ENCODE peak calls at places on chromosomes 12 and 14, in seven cellular contexts. M is fibroblast of mammary gland, B is GM23338, O is choroid plexus epithelial cell, Y is foreskin fibroblast, P is HL-60, X is AG10803. H is an unnamed sample.

GRCh38 chr12:115756804-115757203 is 520.7 kb downstream of the MED13L start:
- DNase-seq in M (no peak), B (no peak), O (no peak), Y (peak; percentile 68), P (no peak), X (no peak), H (no peak)

GRCh38 chr12:3746758-3747157 is 6.2 kb downstream of the CRACR2A start:
- DNase-seq in M (no peak), B (no peak), O (no peak), Y (no peak), P (no peak), X (no peak), H (no peak)

GRCh38 chr12:5739862-5740370 is 205.1 kb downstream of the ANO2 start:
- DNase-seq in M (no peak), B (no peak), O (no peak), Y (no peak), P (no peak), X (no peak), H (no peak)

GRCh38 chr12:15393037-15393436 is 70.7 kb downstream of the PTPRO start:
- DNase-seq in M (no peak), B (no peak), O (no peak), Y (peak; percentile 12), P (no peak), X (no peak), H (peak; percentile 92)

GRCh38 chr14:67776653-67777322 is 39.6 kb downstream of the ZFYVE26 start:
- DNase-seq in M (no peak), B (no peak), O (no peak), Y (no peak), P (no peak), X (no peak), H (no peak)

GRCh38 chr12:113306382-113306781 is 28.5 kb downstream of the SLC8B1 start:
- DNase-seq in M (peak; percentile 22), B (no peak), O (no peak), Y (peak; percentile 28), P (no peak), X (no peak), H (no peak)

GRCh38 chr14:89137514-89138163 is 279.4 kb downstream of the FOXN3 start:
- DNase-seq in M (peak; percentile 97), B (no peak), O (peak; percentile 77), Y (peak; percentile 99), P (peak; percentile 25), X (peak; percentile 95), H (peak; percentile 75)

GRCh38 chr14:102928412-102929348 is 6.2 kb downstream of the AMN start:
- DNase-seq in M (no peak), B (peak; percentile 94), O (peak; percentile 39), Y (peak; percentile 61), P (peak; percentile 65), X (peak; percentile 17), H (no peak)

GRCh38 chr12:45216983-45217485 is 1.1 kb downstream of the ANO6 start:
- DNase-seq in M (peak; percentile 22), B (no peak), O (peak; percentile 18), Y (peak; percentile 27), P (no peak), X (peak; percentile 24), H (no peak)

GRCh38 chr14:21748869-21749303 is 75.3 kb upstream of the OR4E1 start:
- DNase-seq in M (peak; percentile 46), B (peak; percentile 88), O (peak; percentile 61), Y (peak; percentile 17), P (no peak), X (peak; percentile 6), H (no peak)

GRCh38 chr12:51386361-51386760 is 4.8 kb downstream of the GALNT6 start:
- DNase-seq in M (no peak), B (no peak), O (no peak), Y (no peak), P (no peak), X (no peak), H (no peak)

GRCh38 chr14:77026166-77026929 is 2.2 kb downstream of the IRF2BPL start:
- DNase-seq in M (no peak), B (peak; percentile 56), O (peak; percentile 68), Y (peak; percentile 59), P (no peak), X (peak; percentile 50), H (no peak)

GRCh38 chr14:55671641-55672040 is 91.6 kb downstream of the KTN1 start:
- DNase-seq in M (no peak), B (no peak), O (peak; percentile 26), Y (no peak), P (no peak), X (peak; percentile 11), H (no peak)

GRCh38 chr12:31423405-31423804 is 97.5 kb upstream of the SINHCAF start:
- DNase-seq in M (no peak), B (no peak), O (no peak), Y (no peak), P (no peak), X (no peak), H (no peak)

GRCh38 chr12:88553941-88554658 is 26.2 kb downstream of the KITLG start:
- DNase-seq in M (peak; percentile 92), B (no peak), O (peak; percentile 97), Y (peak; percentile 92), P (no peak), X (peak; percentile 98), H (peak; percentile 54)

GRCh38 chr14:96637521-96637920 is 135.3 kb downstream of the PAPOLA start:
- DNase-seq in M (no peak), B (no peak), O (no peak), Y (no peak), P (no peak), X (no peak), H (no peak)

GRCh38 chr12:95182868-95183415 is 34.3 kb downstream of the FGD6 start:
- DNase-seq in M (peak; percentile 73), B (no peak), O (peak; percentile 83), Y (peak; percentile 64), P (no peak), X (peak; percentile 69), H (no peak)

GRCh38 chr12:114974333-114974732 is 290.4 kb upstream of the TBX3 start:
- DNase-seq in M (no peak), B (no peak), O (no peak), Y (no peak), P (no peak), X (no peak), H (no peak)

GRCh38 chr12:113876160-113876559 is 90.0 kb downstream of the RBM19 start:
- DNase-seq in M (no peak), B (no peak), O (no peak), Y (no peak), P (no peak), X (no peak), H (no peak)

GRCh38 chr12:29794869-29795268 is 11.1 kb upstream of the TMTC1 start:
- DNase-seq in M (no peak), B (no peak), O (no peak), Y (no peak), P (no peak), X (no peak), H (no peak)

GRCh38 chr12:29797565-29798360 is 14.0 kb upstream of the TMTC1 start:
- DNase-seq in M (no peak), B (no peak), O (no peak), Y (no peak), P (no peak), X (no peak), H (no peak)

GRCh38 chr12:29796823-29797263 is 13.1 kb upstream of the TMTC1 start:
- DNase-seq in M (peak; percentile 94), B (no peak), O (peak; percentile 93), Y (peak; percentile 93), P (no peak), X (peak; percentile 65), H (peak; percentile 19)

GRCh38 chr12:29795715-29796114 is 12.0 kb upstream of the TMTC1 start:
- DNase-seq in M (peak; percentile 31), B (no peak), O (no peak), Y (peak; percentile 60), P (no peak), X (no peak), H (no peak)

DNA sequence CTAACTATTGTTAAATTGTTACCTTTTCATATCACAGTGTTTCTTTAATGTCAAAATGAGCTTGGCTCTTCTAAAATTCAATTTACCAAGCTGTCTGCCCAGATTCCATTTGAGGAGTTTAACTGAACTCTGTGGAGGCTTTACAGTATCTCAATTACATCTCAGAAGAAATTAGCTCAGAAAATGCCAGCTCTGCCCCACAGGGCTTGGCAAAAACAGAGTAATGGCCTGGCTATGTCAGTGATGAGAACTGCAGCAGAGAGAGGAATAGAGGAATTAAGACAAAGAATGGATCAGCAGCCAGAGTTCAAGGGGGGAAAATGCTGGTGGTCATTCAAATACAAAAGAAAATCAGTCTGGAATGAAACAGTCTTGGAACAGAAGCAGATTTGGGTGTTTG is 15.8 kb upstream of the TMTC1 start:
- DNase-seq in M (no peak), B (no peak), O (no peak), Y (no peak), P (no peak), X (no peak), H (no peak)
- TF ChIP-seq CTCF in M (no peak), B (no peak), O (no peak), Y (no peak), P (no peak), X (no peak), H (no peak)

GRCh38 chr14:64983439-64984310 is 3.0 kb upstream of the FNTB start:
- DNase-seq in M (peak; percentile 67), B (peak; percentile 80), O (peak; percentile 86), Y (peak; percentile 82), P (no peak), X (peak; percentile 68), H (no peak)
- H3K4me3 ChIP-seq in M (peak overlapping the region; percentile 18), B (peak overlapping the region; percentile 30), O (peak overlapping the region; percentile 16), Y (peak overlapping the region; percentile 26), P (no peak overlapping the region), X (peak overlapping the region; percentile 34), H (peak overlapping the region; percentile 34)

DNA sequence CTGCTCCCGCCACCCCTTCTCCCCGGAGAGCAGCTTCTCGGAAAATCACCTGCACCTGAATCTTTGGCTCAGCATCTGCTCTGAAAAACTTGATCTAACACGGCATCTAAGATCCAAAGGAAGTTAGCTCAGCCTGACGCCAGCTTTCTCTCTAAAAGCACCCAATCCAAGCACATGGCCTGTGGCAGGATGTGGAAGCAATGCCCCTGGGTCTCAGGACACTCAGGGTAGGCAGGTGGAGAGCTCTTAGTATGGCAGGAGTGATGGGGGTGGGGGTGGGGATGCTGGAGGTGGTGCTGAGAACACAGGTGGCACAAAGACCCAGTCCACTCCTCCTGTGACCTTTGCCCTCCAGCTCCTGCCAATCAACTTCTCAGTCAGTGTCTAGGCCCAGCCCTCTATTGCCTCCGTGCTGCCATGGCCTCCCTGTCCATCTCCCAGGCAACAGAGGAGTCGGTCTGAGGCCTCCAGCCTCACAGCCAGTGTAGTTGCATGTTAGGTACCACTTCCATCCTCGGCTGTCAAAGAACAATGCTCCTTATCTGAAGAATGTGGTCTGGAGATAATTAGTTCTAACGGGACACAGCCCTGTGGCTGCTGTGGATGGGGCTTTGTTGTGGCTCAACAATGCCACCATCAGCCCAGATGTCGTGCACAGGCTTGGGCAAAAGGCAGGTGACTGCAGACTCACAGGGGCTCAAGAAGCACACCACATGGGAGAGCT is 180.0 kb upstream of the C14orf180 start:
- DNase-seq in M (no peak), B (no peak), O (no peak), Y (no peak), P (no peak), X (no peak), H (no peak)
- TF ChIP-seq CTCF in M (no peak), B (no peak), O (no peak), Y (no peak), P (no peak), X (no peak), H (no peak)

DNA sequence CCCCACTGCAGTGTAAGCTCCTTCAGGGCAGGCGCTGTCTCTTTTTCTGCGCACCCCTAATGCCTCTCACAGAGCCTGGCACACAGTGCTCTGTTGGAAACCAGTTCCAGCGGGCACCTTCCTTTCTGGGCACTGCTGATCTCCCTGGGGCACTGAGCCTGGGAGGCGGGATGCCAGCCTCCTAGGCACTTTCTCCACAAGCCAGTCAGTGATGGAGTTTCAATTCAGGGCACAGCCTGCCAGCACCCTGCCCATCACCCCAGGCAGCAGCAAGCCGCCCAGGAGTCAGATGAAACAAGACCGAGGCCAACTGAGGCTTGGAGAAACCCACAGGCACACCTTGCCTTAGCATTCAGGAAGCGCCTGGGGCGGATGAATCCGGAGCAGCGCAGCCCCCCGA is 5.7 kb upstream of the CTDSP2 start:
- DNase-seq in M (no peak), B (no peak), O (no peak), Y (no peak), P (no peak), X (no peak), H (no peak)
- H3K4me3 ChIP-seq in M (peak overlapping the region; percentile 27), B (peak overlapping the region; percentile 68), O (peak overlapping the region; percentile 53), Y (peak overlapping the region; percentile 27), P (no peak overlapping the region), X (peak overlapping the region; percentile 20), H (no peak overlapping the region)

H was measured in epithelial cell of proximal tubule.